ENCODE peak calls at places on chromosome X, in four cellular contexts. One of them, this sample, is unnamed.

GRCh38 chrX:150767475-150768131 is 74.4 kb downstream of the MTMR1 start:
- DNase-seq in HepG2: no peak
- DNase-seq in K562: peak; percentile 53
- DNase-seq in A549: no peak
- DNase-seq in this sample: peak; percentile 92

GRCh38 chrX:133542476-133542875 is 127.2 kb upstream of the GPC4 start:
- DNase-seq in HepG2: no peak
- DNase-seq in K562: no peak
- DNase-seq in A549: no peak
- DNase-seq in this sample: no peak

GRCh38 chrX:9558615-9559014 is 93.8 kb downstream of the TBL1X start:
- DNase-seq in HepG2: no peak
- DNase-seq in K562: no peak
- DNase-seq in A549: no peak
- DNase-seq in this sample: peak; percentile 34

GRCh38 chrX:78753571-78753970 is 6.1 kb downstream of the LPAR4 start:
- DNase-seq in HepG2: no peak
- DNase-seq in K562: no peak
- DNase-seq in A549: no peak
- DNase-seq in this sample: no peak

GRCh38 chrX:24506082-24506481 is 41.0 kb downstream of the PDK3 start:
- DNase-seq in HepG2: no peak
- DNase-seq in K562: no peak
- DNase-seq in A549: no peak
- DNase-seq in this sample: peak; percentile 44

GRCh38 chrX:74492720-74493201 is 71.5 kb downstream of the SLC16A2 start:
- DNase-seq in HepG2: no peak
- DNase-seq in K562: no peak
- DNase-seq in A549: no peak
- DNase-seq in this sample: no peak

GRCh38 chrX:49272426-49272825 is 2.8 kb downstream of the PPP1R3F start:
- DNase-seq in HepG2: no peak
- DNase-seq in K562: no peak
- DNase-seq in A549: no peak
- DNase-seq in this sample: no peak

GRCh38 chrX:22922961-22923360 is 76.8 kb upstream of the DDX53 start:
- DNase-seq in HepG2: no peak
- DNase-seq in K562: no peak
- DNase-seq in A549: no peak
- DNase-seq in this sample: peak; percentile 60

GRCh38 chrX:74246524-74246923 is 57.5 kb upstream of the ZCCHC13 start:
- DNase-seq in HepG2: no peak
- DNase-seq in K562: no peak
- DNase-seq in A549: peak; percentile 27
- DNase-seq in this sample: peak; percentile 42

DNA sequence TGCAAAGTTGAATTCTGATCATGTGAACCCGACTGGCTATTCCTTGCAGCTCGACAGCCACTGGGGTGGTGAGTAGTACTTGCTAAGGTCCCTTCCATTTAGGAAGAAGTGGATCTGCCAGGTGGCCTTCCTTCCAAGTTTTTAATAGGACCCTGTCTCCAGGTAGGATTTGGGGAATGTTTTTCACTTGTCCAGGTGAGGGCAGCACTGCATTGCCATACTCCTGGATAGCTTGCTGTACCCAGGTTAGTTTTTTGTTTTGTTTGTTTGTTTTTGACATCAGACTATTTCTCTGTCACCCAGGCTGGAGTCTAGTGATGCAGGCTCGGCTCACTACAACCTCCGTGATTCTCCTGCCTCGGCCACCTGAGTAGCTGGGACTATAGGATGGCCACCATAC is 29.8 kb downstream of the SAGE1 start:
- DNase-seq in HepG2: no peak
- DNase-seq in K562: no peak
- DNase-seq in A549: peak; percentile 1
- DNase-seq in this sample: no peak
- TF ChIP-seq RAD21 in HepG2: no peak
- TF ChIP-seq RAD21 in K562: no peak
- TF ChIP-seq RAD21 in A549: no peak
- TF ChIP-seq RAD21 in this sample: no peak

GRCh38 chrX:45381366-45381765 is 180.7 kb upstream of the DIPK2B start:
- DNase-seq in HepG2: no peak
- DNase-seq in K562: no peak
- DNase-seq in A549: no peak
- DNase-seq in this sample: no peak

GRCh38 chrX:45381841-45382240 is 181.2 kb upstream of the DIPK2B start:
- DNase-seq in HepG2: no peak
- DNase-seq in K562: no peak
- DNase-seq in A549: no peak
- DNase-seq in this sample: no peak

DNA sequence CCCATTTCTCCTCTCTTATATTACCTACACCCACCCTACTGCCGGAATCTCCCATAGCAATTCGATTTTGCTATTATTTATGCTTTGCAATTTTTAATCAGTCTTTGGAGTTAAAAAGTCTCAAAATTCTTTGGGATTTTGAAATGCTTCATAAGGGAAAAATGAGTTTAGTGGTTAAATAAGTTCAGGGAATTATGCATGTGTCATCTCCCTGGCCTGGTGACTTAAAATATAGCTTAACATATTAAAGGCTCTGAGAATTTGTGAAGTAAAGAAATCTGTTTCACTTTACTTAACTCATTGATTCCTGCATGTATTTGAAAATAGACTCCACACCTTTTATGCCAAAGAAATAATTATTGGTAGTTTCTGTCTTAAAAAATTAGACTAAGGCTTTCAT is 185.1 kb upstream of the DIPK2B start:
- DNase-seq in HepG2: no peak
- DNase-seq in K562: no peak
- DNase-seq in A549: no peak
- DNase-seq in this sample: peak; percentile 45
- TF ChIP-seq MAZ in HepG2: no peak
- TF ChIP-seq MAZ in K562: no peak
- TF ChIP-seq MAZ in A549: no peak
- TF ChIP-seq MAZ in this sample: no peak

GRCh38 chrX:40544343-40545250 is 36.2 kb upstream of the ATP6AP2 start:
- DNase-seq in HepG2: peak; percentile 16
- DNase-seq in K562: peak; percentile 86
- DNase-seq in A549: no peak
- DNase-seq in this sample: peak; percentile 25
- TF ChIP-seq RAD21 in HepG2: no peak
- TF ChIP-seq RAD21 in K562: no peak
- TF ChIP-seq RAD21 in A549: no peak
- TF ChIP-seq RAD21 in this sample: no peak

GRCh38 chrX:65630771-65631170 is 36.7 kb upstream of the MSN start:
- DNase-seq in HepG2: no peak
- DNase-seq in K562: no peak
- DNase-seq in A549: no peak
- DNase-seq in this sample: no peak

GRCh38 chrX:65635371-65635770 is 32.1 kb upstream of the MSN start:
- DNase-seq in HepG2: no peak
- DNase-seq in K562: no peak
- DNase-seq in A549: no peak
- DNase-seq in this sample: no peak

GRCh38 chrX:65637335-65637734 is 30.1 kb upstream of the MSN start:
- DNase-seq in HepG2: no peak
- DNase-seq in K562: no peak
- DNase-seq in A549: no peak
- DNase-seq in this sample: no peak

GRCh38 chrX:65634732-65635131 is 32.7 kb upstream of the MSN start:
- DNase-seq in HepG2: no peak
- DNase-seq in K562: no peak
- DNase-seq in A549: no peak
- DNase-seq in this sample: no peak

DNA sequence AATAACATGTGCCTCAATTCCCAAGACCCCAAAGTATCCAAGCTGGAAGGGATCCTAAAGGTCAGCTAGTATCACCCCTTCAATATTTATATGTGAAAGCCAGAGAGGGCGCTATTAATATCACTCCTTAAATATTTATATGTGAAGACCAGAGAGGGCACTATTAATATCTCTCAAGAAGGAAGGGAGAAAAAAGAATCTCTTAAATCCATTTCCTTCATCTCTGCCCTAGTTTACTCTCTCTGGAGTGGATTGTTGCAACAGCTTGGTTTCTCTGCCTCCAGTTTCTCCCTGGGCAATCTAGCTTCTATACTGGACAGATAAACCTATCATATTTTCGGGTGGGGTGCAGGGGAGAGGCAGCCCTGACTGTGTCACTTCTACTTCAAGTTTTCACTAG is 31.6 kb upstream of the MSN start:
- DNase-seq in HepG2: no peak
- DNase-seq in K562: no peak
- DNase-seq in A549: no peak
- DNase-seq in this sample: no peak
- TF ChIP-seq MAZ in HepG2: no peak
- TF ChIP-seq MAZ in K562: no peak
- TF ChIP-seq MAZ in A549: no peak
- TF ChIP-seq MAZ in this sample: no peak

GRCh38 chrX:4708970-4709760 is 995.7 kb upstream of the PRKX start:
- DNase-seq in HepG2: no peak
- DNase-seq in K562: no peak
- DNase-seq in A549: no peak
- DNase-seq in this sample: no peak
- TF ChIP-seq RAD21 in HepG2: no peak
- TF ChIP-seq RAD21 in K562: no peak
- TF ChIP-seq RAD21 in A549: no peak
- TF ChIP-seq RAD21 in this sample: no peak

GRCh38 chrX:140918398-140919043 is 83.9 kb upstream of the SPANXB1 start:
- DNase-seq in HepG2: peak; percentile 44
- DNase-seq in K562: peak; percentile 17
- DNase-seq in A549: peak; percentile 10
- DNase-seq in this sample: peak; percentile 54
- TF ChIP-seq MAZ in HepG2: no peak
- TF ChIP-seq MAZ in K562: no peak
- TF ChIP-seq MAZ in A549: no peak
- TF ChIP-seq MAZ in this sample: no peak

DNA sequence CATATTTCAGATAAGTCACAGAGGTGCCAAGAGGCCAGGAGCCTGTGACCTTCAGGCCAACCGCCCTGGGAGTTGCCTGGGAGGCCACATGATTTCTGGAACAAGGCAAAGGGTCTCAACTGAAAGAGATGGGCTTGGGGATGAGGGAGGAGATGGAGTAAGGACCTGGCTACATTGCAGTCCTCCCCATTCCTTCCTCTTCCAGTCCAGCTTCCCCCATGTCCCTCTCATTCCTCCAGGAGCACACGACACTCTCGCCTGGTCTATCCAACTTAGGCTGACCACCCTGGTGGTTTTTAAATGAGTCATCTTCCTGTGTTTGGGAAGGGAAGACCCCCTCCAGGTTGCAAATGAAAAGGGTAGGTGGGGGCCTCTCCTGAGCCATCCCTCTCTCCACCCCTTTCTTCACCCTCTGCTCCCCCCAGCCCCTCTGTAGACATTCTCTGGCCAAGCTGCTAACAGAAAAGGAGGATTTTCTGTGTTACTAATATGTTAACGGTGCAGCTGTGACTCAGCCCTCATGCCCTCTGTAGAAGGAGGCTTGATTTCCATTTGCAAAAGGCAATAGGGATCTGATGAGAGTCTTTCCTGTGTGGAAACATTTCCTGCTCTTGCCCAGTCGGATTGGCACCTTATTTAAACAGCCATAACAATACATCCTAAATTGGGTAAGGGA is 79.2 kb downstream of the RTL5 start:
- DNase-seq in HepG2: no peak
- DNase-seq in K562: no peak
- DNase-seq in A549: no peak
- DNase-seq in this sample: peak; percentile 22
- TF ChIP-seq RAD21 in HepG2: no peak
- TF ChIP-seq RAD21 in K562: no peak
- TF ChIP-seq RAD21 in A549: no peak
- TF ChIP-seq RAD21 in this sample: no peak

This sample was measured in IMR-90.